ENCODE peak calls at places on chromosomes 12 and 14, in five cellular contexts. M is lower lobe of right lung, U is hepatocyte, D is left ventricle myocardium inferior, R is neural progenitor cell. H is an unnamed sample. For H3K4me1, the result is how much of the 10 kb centered on the place peaks cover.

GRCh38 chr14:53042480-53042879 is 91.6 kb upstream of the FERMT2 start:
- DNase-seq in U (no peak), D (no peak), M (no peak), R (no peak), H (no peak)

GRCh38 chr12:83954939-83955601 is 957.5 kb downstream of the SLC6A15 start:
- DNase-seq in U (peak), D (no peak), R (peak), M (no peak), H (no peak)

GRCh38 chr12:24679135-24679534 is 269.8 kb downstream of the BCAT1 start:
- DNase-seq in M (no peak), R (peak), U (peak), D (no peak), H (no peak)

GRCh38 chr12:6554990-6555691 is 701 bp downstream of the IFFO1 start:
- DNase-seq in R (peak), M (no peak), D (no peak), U (no peak), H (peak)

GRCh38 chr14:30935445-30935844 is 61.1 kb downstream of the COCH start:
- DNase-seq in R (no peak), M (no peak), U (no peak), D (no peak), H (no peak)

GRCh38 chr14:104425171-104425681 is 154.3 kb upstream of the C14orf180 start:
- DNase-seq in U (no peak), D (no peak), R (no peak), M (no peak), H (peak)

GRCh38 chr14:36771256-36771655 is 109.6 kb downstream of the PAX9 start:
- DNase-seq in D (no peak), M (no peak), U (peak), R (no peak), H (no peak)

GRCh38 chr12:117921922-117922777 is 46.6 kb downstream of the KSR2 start:
- DNase-seq in R (no peak), U (no peak), M (no peak), D (no peak), H (no peak)

GRCh38 chr14:91614187-91614586 is 104.1 kb upstream of the PPP4R3A start:
- DNase-seq in M (no peak), D (no peak), U (no peak), R (no peak), H (no peak)

GRCh38 chr12:121637231-121637914 is 11.0 kb downstream of the ORAI1 start:
- DNase-seq in U (no peak), M (peak), D (no peak), R (no peak), H (no peak)

GRCh38 chr14:90530523-90530922 is 133.7 kb downstream of the CALM1 start:
- DNase-seq in D (no peak), U (no peak), R (no peak), M (no peak), H (no peak)

GRCh38 chr14:101202627-101203404 is 299.3 kb upstream of the RTL1 start:
- DNase-seq in R (no peak), D (no peak), M (peak), U (no peak), H (peak)

GRCh38 chr12:120928864-120929652 is 24.9 kb upstream of the SPPL3 start:
- DNase-seq in M (no peak), R (peak), D (no peak), U (peak), H (no peak)

GRCh38 chr14:37824936-37825698 is 229.7 kb downstream of the TTC6 start:
- DNase-seq in R (no peak), M (no peak), U (no peak), D (no peak), H (no peak)

GRCh38 chr12:116673713-116674112 is 64.2 kb downstream of the SPRING1 start:
- DNase-seq in R (peak), U (no peak), D (no peak), M (no peak), H (no peak)

GRCh38 chr12:104485651-104486341 is 29.0 kb downstream of the CHST11 start:
- DNase-seq in D (no peak), R (no peak), M (no peak), U (no peak), H (no peak)

GRCh38 chr12:46373303-46374182 is 970 bp upstream of the SLC38A2 start:
- DNase-seq in U (peak), M (peak), R (peak), D (peak), H (peak)

GRCh38 chr14:67428501-67429031 is 16.6 kb upstream of the PLEK2 start:
- DNase-seq in D (no peak), U (peak), R (no peak), M (no peak), H (no peak)
- H3K27ac ChIP-seq in D (no peak), U (peak), R (no peak), M (no peak), H (no peak)

DNA sequence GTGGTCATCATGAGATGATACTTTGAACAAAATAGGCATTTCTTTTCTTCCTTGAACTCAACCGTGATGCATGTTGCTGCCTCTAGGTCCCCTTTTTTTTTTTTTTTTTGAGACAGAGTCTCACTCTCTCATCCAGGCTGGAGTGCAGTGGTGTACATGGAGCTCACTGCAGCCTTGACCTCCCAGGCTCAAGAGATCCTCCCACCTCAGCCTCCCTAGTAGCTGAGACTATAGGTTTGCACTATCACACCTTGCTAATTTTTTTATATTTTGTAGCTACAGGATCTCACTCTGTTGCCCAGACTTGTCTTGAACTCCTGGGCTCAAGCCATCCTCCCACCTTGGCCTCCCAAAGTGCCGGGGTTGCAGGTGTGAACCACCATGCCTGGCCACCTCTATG is 20.6 kb downstream of the DIP2B start:
- DNase-seq in U (no peak), R (no peak), D (no peak), M (no peak), H (no peak)
- H3K4me1 ChIP-seq in U (under half), R (under half), D (under half), M (under half), H (under half)

GRCh38 chr14:85599939-85600338 is 70.0 kb downstream of the FLRT2 start:
- DNase-seq in M (no peak), D (no peak), U (peak), R (no peak), H (no peak)
- H3K27ac ChIP-seq in M (no peak), D (no peak), U (peak), R (no peak), H (no peak)

GRCh38 chr14:77238356-77238755 is 32.6 kb downstream of the NGB start:
- DNase-seq in M (no peak), U (no peak), D (no peak), R (no peak), H (no peak)

GRCh38 chr14:77240336-77240915 is 30.6 kb downstream of the NGB start:
- DNase-seq in M (peak), U (no peak), R (no peak), D (no peak), H (no peak)

GRCh38 chr14:77239412-77239811 is 31.6 kb downstream of the NGB start:
- DNase-seq in U (no peak), R (no peak), M (no peak), D (no peak), H (no peak)

GRCh38 chr14:77236814-77237213 is 34.2 kb downstream of the NGB start:
- DNase-seq in R (no peak), D (no peak), U (no peak), M (no peak), H (no peak)

GRCh38 chr14:77238996-77239395 is 32.0 kb downstream of the NGB start:
- DNase-seq in D (no peak), U (no peak), M (no peak), R (no peak), H (no peak)
- H3K4me1 ChIP-seq in D (under half), U (under half), M (under half), R (under half), H (under half)

GRCh38 chr12:69352904-69353303 is 4.7 kb downstream of the LYZ start:
- DNase-seq in R (no peak), U (no peak), M (no peak), D (no peak), H (no peak)

GRCh38 chr12:69355363-69356035 is 4.0 kb upstream of the YEATS4 start:
- DNase-seq in U (no peak), R (no peak), D (no peak), M (no peak), H (no peak)

GRCh38 chr12:69354561-69355187 is 4.9 kb upstream of the YEATS4 start:
- DNase-seq in R (peak), U (no peak), D (no peak), M (no peak), H (no peak)

GRCh38 chr12:69351462-69352236 is 3.5 kb downstream of the LYZ start:
- DNase-seq in R (no peak), M (no peak), D (no peak), U (no peak), H (no peak)

DNA sequence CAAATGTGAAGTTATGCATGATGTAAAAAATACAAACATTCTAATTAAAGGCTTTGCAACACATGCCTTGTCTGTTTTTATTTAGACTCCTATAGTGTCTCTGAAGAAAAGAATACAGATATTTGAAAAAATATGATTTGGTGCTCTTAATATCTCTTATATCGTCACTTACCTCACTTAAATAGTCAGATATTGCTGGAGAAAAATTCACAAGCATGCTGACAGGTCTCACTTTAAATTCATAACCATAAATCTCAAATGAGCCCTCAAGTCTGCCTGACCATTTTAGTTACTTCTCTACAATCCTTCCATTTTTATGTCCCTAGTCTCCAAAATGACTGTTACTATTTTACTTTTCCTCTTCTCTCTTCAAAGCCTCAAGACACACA is 5.4 kb upstream of the YEATS4 start:
- DNase-seq in R (no peak), D (no peak), M (no peak), U (no peak), H (no peak)
- H3K27ac ChIP-seq in R (no peak), D (no peak), M (no peak), U (no peak), H (no peak)